ENCODE peak calls at places on chromosomes 1 and 21, in five cellular contexts. One of them, this sample, is unnamed.
A peak's percentile ranks its signal among the peaks of the same experiment; 100 is the strongest.

GRCh38 chr1:188170446-188170845 is 1341.7 kb downstream of the PLA2G4A start:
- DNase-seq in IMR-90: no peak
- DNase-seq in HFFc6: no peak
- DNase-seq in GM23338: no peak
- DNase-seq in nephron progenitor cell: no peak
- DNase-seq in this sample: no peak

GRCh38 chr21:33230518-33231324 is 983 bp downstream of the IFNAR2 start:
- DNase-seq in HFFc6: peak; percentile 62
- DNase-seq in IMR-90: peak; percentile 75
- DNase-seq in GM23338: peak; percentile 86
- DNase-seq in nephron progenitor cell: peak; percentile 65
- DNase-seq in this sample: peak; percentile 48

GRCh38 chr1:108570128-108570527 is 10.2 kb downstream of the EEIG2 start:
- DNase-seq in GM23338: peak; percentile 64
- DNase-seq in nephron progenitor cell: no peak
- DNase-seq in IMR-90: peak; percentile 6
- DNase-seq in HFFc6: no peak
- DNase-seq in this sample: no peak

GRCh38 chr21:26850116-26850643 is 5.0 kb upstream of the ADAMTS1 start:
- DNase-seq in nephron progenitor cell: no peak
- DNase-seq in IMR-90: peak; percentile 59
- DNase-seq in HFFc6: peak; percentile 48
- DNase-seq in GM23338: peak; percentile 76
- DNase-seq in this sample: no peak

GRCh38 chr1:79006564-79006963 is at the start of gene ADGRL4:
- DNase-seq in IMR-90: peak; percentile 50
- DNase-seq in nephron progenitor cell: peak; percentile 59
- DNase-seq in HFFc6: peak; percentile 47
- DNase-seq in GM23338: peak; percentile 74
- DNase-seq in this sample: peak; percentile 85

GRCh38 chr1:223504741-223505140 is 111.5 kb downstream of the CCDC185 start:
- DNase-seq in nephron progenitor cell: no peak
- DNase-seq in IMR-90: peak; percentile 90
- DNase-seq in GM23338: no peak
- DNase-seq in HFFc6: peak; percentile 91
- DNase-seq in this sample: no peak

GRCh38 chr1:67862685-67863084 is 29.4 kb upstream of the GNG12 start:
- DNase-seq in HFFc6: no peak
- DNase-seq in GM23338: no peak
- DNase-seq in nephron progenitor cell: no peak
- DNase-seq in IMR-90: no peak
- DNase-seq in this sample: no peak

GRCh38 chr21:41879190-41879998 is at the start of gene PRDM15:
- DNase-seq in IMR-90: peak; percentile 82
- DNase-seq in HFFc6: peak; percentile 69
- DNase-seq in nephron progenitor cell: peak; percentile 89
- DNase-seq in GM23338: peak; percentile 90
- DNase-seq in this sample: peak; percentile 84

GRCh38 chr1:119565131-119565772 is 58.2 kb downstream of the HSD3B1 start:
- DNase-seq in GM23338: no peak
- DNase-seq in HFFc6: no peak
- DNase-seq in nephron progenitor cell: no peak
- DNase-seq in IMR-90: no peak
- DNase-seq in this sample: no peak

GRCh38 chr1:20727746-20728316 is 4.7 kb downstream of the SH2D5 start:
- DNase-seq in HFFc6: no peak
- DNase-seq in GM23338: peak; percentile 83
- DNase-seq in nephron progenitor cell: no peak
- DNase-seq in IMR-90: no peak
- DNase-seq in this sample: no peak

GRCh38 chr1:165383067-165383466 is 26.6 kb upstream of the LMX1A start:
- DNase-seq in IMR-90: peak; percentile 28
- DNase-seq in GM23338: no peak
- DNase-seq in nephron progenitor cell: no peak
- DNase-seq in HFFc6: peak; percentile 62
- DNase-seq in this sample: no peak

GRCh38 chr21:44533891-44534627 is 5.9 kb downstream of the KRTAP10-1 start:
- DNase-seq in IMR-90: no peak
- DNase-seq in nephron progenitor cell: no peak
- DNase-seq in GM23338: no peak
- DNase-seq in HFFc6: no peak
- DNase-seq in this sample: no peak

GRCh38 chr1:42923367-42924248 is 35.1 kb downstream of the SLC2A1 start:
- DNase-seq in HFFc6: no peak
- DNase-seq in nephron progenitor cell: peak; percentile 21
- DNase-seq in IMR-90: no peak
- DNase-seq in GM23338: no peak
- DNase-seq in this sample: no peak

GRCh38 chr1:33186936-33187335 is 5.1 kb upstream of the TRIM62 start:
- DNase-seq in GM23338: no peak
- DNase-seq in IMR-90: no peak
- DNase-seq in nephron progenitor cell: no peak
- DNase-seq in HFFc6: no peak
- DNase-seq in this sample: no peak

GRCh38 chr1:115364044-115364775 is 26.2 kb upstream of the NGF start:
- DNase-seq in HFFc6: peak; percentile 70
- DNase-seq in GM23338: no peak
- DNase-seq in nephron progenitor cell: no peak
- DNase-seq in IMR-90: peak; percentile 85
- DNase-seq in this sample: no peak

GRCh38 chr1:226497991-226498689 is 50.4 kb upstream of the STUM start:
- DNase-seq in HFFc6: no peak
- DNase-seq in nephron progenitor cell: no peak
- DNase-seq in GM23338: no peak
- DNase-seq in IMR-90: no peak
- DNase-seq in this sample: no peak

GRCh38 chr1:173503391-173503790 is 26.3 kb downstream of the PRDX6 start:
- DNase-seq in IMR-90: peak; percentile 64
- DNase-seq in GM23338: no peak
- DNase-seq in nephron progenitor cell: no peak
- DNase-seq in HFFc6: peak; percentile 33
- DNase-seq in this sample: no peak

GRCh38 chr21:15514073-15514946 is 215.5 kb upstream of the USP25 start:
- DNase-seq in IMR-90: no peak
- DNase-seq in nephron progenitor cell: no peak
- DNase-seq in GM23338: no peak
- DNase-seq in HFFc6: no peak
- DNase-seq in this sample: no peak

GRCh38 chr1:153291514-153291913 is 21.2 kb downstream of the PGLYRP3 start:
- DNase-seq in IMR-90: no peak
- DNase-seq in nephron progenitor cell: no peak
- DNase-seq in GM23338: no peak
- DNase-seq in HFFc6: no peak
- DNase-seq in this sample: no peak

GRCh38 chr1:231011963-231012362 is 28.1 kb downstream of the FAM89A start:
- DNase-seq in HFFc6: no peak
- DNase-seq in nephron progenitor cell: no peak
- DNase-seq in IMR-90: no peak
- DNase-seq in GM23338: no peak
- DNase-seq in this sample: no peak

GRCh38 chr1:163170331-163170730 is 32.4 kb downstream of the RGS5 start:
- DNase-seq in nephron progenitor cell: no peak
- DNase-seq in HFFc6: no peak
- DNase-seq in IMR-90: peak; percentile 18
- DNase-seq in GM23338: no peak
- DNase-seq in this sample: no peak

GRCh38 chr1:50371749-50372148 is 51.5 kb downstream of the DMRTA2 start:
- DNase-seq in HFFc6: peak; percentile 7
- DNase-seq in IMR-90: no peak
- DNase-seq in nephron progenitor cell: no peak
- DNase-seq in GM23338: peak; percentile 48
- DNase-seq in this sample: no peak

DNA sequence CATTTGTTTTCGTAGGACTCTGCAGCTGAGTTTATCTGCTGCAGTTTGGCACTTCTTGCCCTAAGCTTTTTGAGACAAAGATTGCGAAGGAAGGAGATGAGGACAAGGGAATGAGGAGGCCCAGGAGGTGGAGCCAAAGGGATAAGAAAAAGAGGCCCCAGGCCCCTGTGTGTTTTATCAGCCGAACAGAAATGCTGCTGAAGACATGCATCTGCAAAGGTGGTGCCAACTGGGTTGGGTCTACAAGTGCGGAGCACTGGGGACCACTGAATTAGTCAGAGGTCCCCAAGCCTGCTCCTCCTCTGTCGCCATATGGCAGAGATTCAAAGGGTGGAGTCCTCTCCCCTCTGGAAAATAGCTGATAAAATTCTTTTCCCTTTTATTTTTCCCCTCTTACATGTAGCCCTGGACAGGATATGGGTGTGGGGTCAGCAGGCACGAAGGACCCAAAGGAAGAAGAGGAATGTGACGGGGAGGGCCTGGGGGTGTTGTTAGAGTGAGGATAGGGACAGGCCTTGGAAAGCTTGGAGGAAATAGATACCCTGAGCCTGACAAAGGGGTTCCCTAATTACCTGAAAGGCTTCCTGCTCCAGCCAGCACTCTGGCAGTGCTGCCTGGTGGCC is 2.7 kb downstream of the CD34 start:
- DNase-seq in IMR-90: no peak
- DNase-seq in HFFc6: no peak
- DNase-seq in nephron progenitor cell: no peak
- DNase-seq in GM23338: no peak
- DNase-seq in this sample: no peak
- TF ChIP-seq CTCF in IMR-90: no peak
- TF ChIP-seq CTCF in HFFc6: no peak
- TF ChIP-seq CTCF in nephron progenitor cell: no peak
- TF ChIP-seq CTCF in GM23338: peak; percentile 24
- TF ChIP-seq CTCF in this sample: peak; percentile 10

DNA sequence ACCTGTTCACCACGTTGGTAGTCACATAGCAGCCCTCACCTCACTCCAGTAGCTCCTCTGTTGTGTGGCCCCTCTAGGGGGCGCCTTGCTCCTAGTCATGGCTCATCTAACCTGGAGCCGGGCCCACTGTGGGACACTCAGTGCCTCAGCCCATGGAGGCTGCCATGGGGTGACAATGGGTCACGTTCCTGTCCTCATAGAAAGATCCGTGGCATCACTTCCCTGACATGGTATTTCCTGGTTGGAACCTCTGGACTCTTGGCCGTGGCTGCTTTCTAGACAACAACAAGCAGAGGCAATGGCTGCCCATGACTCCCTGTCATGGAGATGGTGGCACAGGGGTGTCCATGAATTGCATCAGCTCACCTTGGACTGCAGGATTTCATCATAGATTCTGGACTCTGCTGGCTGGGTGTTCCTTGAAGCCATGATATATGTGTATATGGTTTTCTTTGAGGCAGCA is 27.5 kb upstream of the SLAMF6 start:
- DNase-seq in nephron progenitor cell: no peak
- DNase-seq in HFFc6: no peak
- DNase-seq in IMR-90: no peak
- DNase-seq in GM23338: peak; percentile 80
- DNase-seq in this sample: no peak
- TF ChIP-seq CTCF in nephron progenitor cell: no peak
- TF ChIP-seq CTCF in HFFc6: no peak
- TF ChIP-seq CTCF in IMR-90: no peak
- TF ChIP-seq CTCF in GM23338: peak; percentile 83
- TF ChIP-seq CTCF in this sample: no peak

DNA sequence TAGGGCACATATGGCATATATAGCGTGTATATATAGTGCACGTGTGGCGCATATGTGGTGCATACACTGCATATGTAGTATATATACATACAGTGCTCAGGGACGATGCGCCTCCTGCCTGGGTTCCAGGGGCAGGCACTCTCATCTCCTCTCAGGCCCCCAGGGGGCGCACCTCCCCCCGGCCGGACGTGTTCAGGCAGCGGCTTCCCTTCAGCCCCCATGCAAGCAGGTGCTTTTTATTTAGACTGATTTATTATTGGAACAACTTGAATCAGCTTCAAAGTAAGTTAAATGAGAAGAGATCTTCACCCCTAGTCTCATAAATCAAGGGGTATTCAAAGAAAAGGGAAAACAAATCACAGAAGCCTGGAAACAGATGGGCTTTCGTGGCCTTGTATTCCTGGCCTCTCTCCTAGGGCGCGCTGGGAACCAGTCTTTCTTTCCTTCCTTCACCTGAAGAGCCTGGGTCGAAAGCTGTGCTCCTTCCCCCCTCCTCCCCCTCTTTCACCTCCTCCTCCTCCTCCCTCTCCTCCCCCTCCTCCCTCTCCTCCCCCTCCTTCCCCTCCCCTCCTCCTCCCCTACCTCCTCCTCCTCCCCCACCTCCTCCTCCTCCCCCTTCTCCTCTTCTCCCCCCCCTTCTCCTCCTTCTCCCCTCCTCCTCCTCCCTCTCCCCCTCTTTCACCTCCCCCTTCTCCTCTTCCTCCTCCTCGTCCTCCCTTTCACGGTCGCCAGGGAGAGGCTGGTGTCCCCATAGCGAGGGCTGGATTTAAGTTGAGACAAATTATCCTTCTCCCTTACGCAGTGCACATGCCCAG is 64.7 kb downstream of the UBIAD1 start:
- DNase-seq in IMR-90: no peak
- DNase-seq in HFFc6: no peak
- DNase-seq in nephron progenitor cell: peak; percentile 86
- DNase-seq in GM23338: peak; percentile 82
- DNase-seq in this sample: peak; percentile 82
- TF ChIP-seq CTCF in IMR-90: peak; percentile 47
- TF ChIP-seq CTCF in HFFc6: peak; percentile 79
- TF ChIP-seq CTCF in nephron progenitor cell: peak; percentile 91
- TF ChIP-seq CTCF in GM23338: peak; percentile 88
- TF ChIP-seq CTCF in this sample: peak; percentile 77

DNA sequence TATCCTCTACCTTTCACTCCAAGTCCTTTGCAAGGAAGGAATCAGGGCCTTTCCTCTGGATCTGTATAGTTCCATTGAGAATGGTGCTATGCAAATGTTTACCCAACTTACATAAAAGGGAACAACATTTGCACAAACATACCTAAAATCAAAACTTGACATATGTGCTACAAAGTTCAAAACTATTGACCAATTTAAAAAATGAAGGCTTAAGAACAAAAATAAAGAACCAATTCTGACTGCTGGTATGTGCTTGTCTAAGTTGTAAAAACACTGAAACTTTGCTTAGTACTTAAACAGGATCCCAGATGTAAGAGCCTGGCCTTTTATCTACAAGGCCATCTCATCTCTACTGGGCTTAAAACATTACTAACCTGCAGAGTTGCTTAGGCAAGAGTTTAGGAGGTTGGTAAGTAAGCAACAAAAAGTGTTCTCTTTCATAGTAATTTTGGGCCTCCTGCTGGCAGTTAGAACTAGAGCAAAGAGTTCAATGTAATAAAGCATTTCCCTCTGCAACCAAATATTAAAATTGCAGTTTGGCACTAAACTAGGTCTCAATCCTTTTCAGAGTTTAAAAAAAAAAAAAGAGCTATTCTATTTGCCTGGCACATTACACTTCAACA is 2.0 kb downstream of the SCMH1 start:
- DNase-seq in GM23338: no peak
- DNase-seq in IMR-90: peak; percentile 62
- DNase-seq in HFFc6: peak; percentile 85
- DNase-seq in nephron progenitor cell: no peak
- DNase-seq in this sample: no peak
- TF ChIP-seq CTCF in GM23338: no peak
- TF ChIP-seq CTCF in IMR-90: peak; percentile 51
- TF ChIP-seq CTCF in HFFc6: peak; percentile 63
- TF ChIP-seq CTCF in nephron progenitor cell: no peak
- TF ChIP-seq CTCF in this sample: no peak